ENCODE peak calls at places on chromosomes 7 and 10, in eight cellular contexts. O is stomach, X is adrenal gland, A is breast epithelium, V is spleen, F is gastrocnemius medialis, C is right lobe of liver, P is A549. U is an unnamed sample.
A peak's percentile ranks its signal among the peaks of the same experiment; 100 is the strongest.

GRCh38 chr10:52864459-52865106 is 92.0 kb upstream of the MBL2 start:
- DNase-seq in O (no peak), X (peak; percentile 38), A (peak; percentile 77), V (peak; percentile 67), F (peak; percentile 18), C (no peak), P (no peak), U (no peak)

GRCh38 chr7:20217193-20217948 is at the start of gene MACC1:
- DNase-seq in O (peak; percentile 78), X (no peak), A (peak; percentile 82), V (peak; percentile 89), F (no peak), C (no peak), P (no peak), U (no peak)

GRCh38 chr10:64547168-64547567 is 1026.0 kb downstream of the REEP3 start:
- DNase-seq in O (no peak), X (no peak), A (no peak), V (no peak), F (no peak), C (no peak), P (no peak), U (no peak)

GRCh38 chr10:120689766-120690539 is 161.2 kb upstream of the WDR11 start:
- DNase-seq in O (no peak), X (no peak), A (no peak), V (no peak), F (no peak), C (no peak), P (no peak), U (no peak)

GRCh38 chr10:73495884-73496674 is at the start of gene PPP3CB:
- DNase-seq in O (peak; percentile 91), X (peak; percentile 94), A (peak; percentile 85), V (peak; percentile 95), F (peak; percentile 90), C (peak; percentile 91), P (peak; percentile 86), U (peak; percentile 94)

GRCh38 chr7:17598846-17599245 is 300.4 kb downstream of the AHR start:
- DNase-seq in O (no peak), X (no peak), A (no peak), V (no peak), F (no peak), C (no peak), P (no peak), U (no peak)

GRCh38 chr7:69285856-69286255 is 312.4 kb upstream of the AUTS2 start:
- DNase-seq in O (no peak), X (no peak), A (no peak), V (no peak), F (no peak), C (no peak), P (no peak), U (no peak)

GRCh38 chr7:36115448-36116321 is 37.4 kb upstream of the EEPD1 start:
- DNase-seq in O (peak; percentile 75), X (peak; percentile 90), A (no peak), V (no peak), F (peak; percentile 59), C (no peak), P (peak; percentile 84), U (no peak)

GRCh38 chr7:135121868-135122267 is 26.0 kb upstream of the TMEM140 start:
- DNase-seq in O (no peak), X (no peak), A (no peak), V (no peak), F (peak; percentile 42), C (no peak), P (no peak), U (no peak)

GRCh38 chr10:70930251-70931000 is 42.1 kb upstream of the PCBD1 start:
- DNase-seq in O (no peak), X (no peak), A (no peak), V (no peak), F (no peak), C (no peak), P (no peak), U (no peak)

GRCh38 chr10:67837519-67838314 is at the start of gene DNAJC12:
- DNase-seq in O (no peak), X (no peak), A (no peak), V (no peak), F (no peak), C (no peak), P (peak; percentile 56), U (no peak)

GRCh38 chr10:71239946-71240795 is 27.8 kb downstream of the UNC5B start:
- DNase-seq in O (no peak), X (no peak), A (no peak), V (no peak), F (no peak), C (no peak), P (no peak), U (no peak)

GRCh38 chr7:122303522-122303970 is 1.0 kb downstream of the FEZF1 start:
- DNase-seq in O (no peak), X (no peak), A (no peak), V (peak; percentile 66), F (no peak), C (no peak), P (no peak), U (no peak)
- H3K4me1 ChIP-seq in O (peaks cover 19% of the 10 kb centered on the region), X (peaks cover 41% of the 10 kb centered on the region), A (peaks cover 7% of the 10 kb centered on the region), V (peaks cover 25% of the 10 kb centered on the region), F (peaks cover 20% of the 10 kb centered on the region), C (peaks cover 27% of the 10 kb centered on the region), P (no peaks in the 10 kb centered on the region), U (peaks cover 56% of the 10 kb centered on the region)

GRCh38 chr7:30938435-30939316 is 25.1 kb upstream of the GHRHR start:
- DNase-seq in O (peak; percentile 86), X (peak; percentile 67), A (peak; percentile 39), V (peak; percentile 90), F (peak; percentile 56), C (peak; percentile 89), P (peak; percentile 81), U (no peak)
- H3K4me3 ChIP-seq in O (no peak overlapping the region), X (no peak overlapping the region), A (no peak overlapping the region), V (no peak overlapping the region), F (peak overlapping the region; percentile 11), C (no peak overlapping the region), P (peak overlapping the region; percentile 8), U (no peak overlapping the region)

DNA sequence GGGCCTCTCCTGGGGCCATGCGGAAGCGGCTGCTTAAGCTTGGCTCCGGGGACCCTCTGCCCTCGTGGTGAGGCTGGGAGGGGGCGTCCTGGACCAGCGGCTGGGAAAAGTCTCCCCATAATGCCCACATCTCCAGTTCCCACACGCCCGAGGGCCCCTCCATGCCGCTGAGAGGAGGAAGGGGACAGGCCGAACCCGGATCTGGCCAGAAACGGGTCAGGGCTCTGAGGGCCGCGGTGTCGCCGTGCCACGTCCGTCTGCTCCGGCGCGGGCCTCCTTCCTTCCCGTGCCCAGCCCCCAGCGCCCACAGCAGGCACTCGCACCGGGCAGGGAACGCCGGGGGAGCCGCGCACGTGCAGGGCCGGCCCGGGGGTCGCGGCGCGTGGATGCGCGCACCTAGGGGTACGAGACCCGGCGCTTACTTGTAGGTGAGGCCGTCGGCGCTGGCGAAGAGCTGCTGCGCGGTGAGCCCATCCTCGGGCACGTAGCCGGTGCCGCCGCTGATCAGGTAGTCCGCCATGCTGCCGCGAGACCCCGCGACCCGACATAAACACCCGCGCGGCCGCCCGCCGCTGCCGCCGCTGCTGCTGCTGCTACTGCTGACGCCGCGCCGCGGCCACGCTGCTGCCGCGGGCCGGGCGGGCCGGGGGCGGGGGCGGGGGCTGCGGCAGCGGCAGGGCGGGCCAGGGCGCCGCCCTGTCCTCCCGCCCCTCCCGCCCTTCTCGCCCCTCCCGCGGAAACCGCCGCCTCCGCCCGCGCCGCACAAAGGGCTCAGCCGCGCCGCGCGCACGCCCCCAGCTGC is 4.2 kb downstream of the IMPDH1 start:
- DNase-seq in O (peak; percentile 55), X (no peak), A (no peak), V (peak; percentile 92), F (no peak), C (no peak), P (no peak), U (no peak)
- TF ChIP-seq POLR2A in O (no peak), X (no peak), A (no peak), V (no peak), F (no peak), C (no peak), P (peak; percentile 39), U (no peak)

GRCh38 chr10:129099486-129099885 is 367.6 kb upstream of the MGMT start:
- DNase-seq in O (no peak), X (no peak), A (no peak), V (no peak), F (no peak), C (no peak), P (no peak), U (no peak)

GRCh38 chr10:129096340-129096984 is 370.6 kb upstream of the MGMT start:
- DNase-seq in O (no peak), X (peak; percentile 49), A (peak; percentile 27), V (no peak), F (peak; percentile 26), C (peak; percentile 54), P (no peak), U (no peak)

GRCh38 chr10:129099992-129100391 is 367.0 kb upstream of the MGMT start:
- DNase-seq in O (no peak), X (no peak), A (no peak), V (no peak), F (no peak), C (no peak), P (no peak), U (no peak)

GRCh38 chr10:129097776-129098175 is 369.3 kb upstream of the MGMT start:
- DNase-seq in O (no peak), X (no peak), A (no peak), V (no peak), F (no peak), C (no peak), P (no peak), U (no peak)

GRCh38 chr10:129098517-129098916 is 368.5 kb upstream of the MGMT start:
- DNase-seq in O (no peak), X (no peak), A (no peak), V (no peak), F (no peak), C (no peak), P (no peak), U (no peak)
- H3K4me1 ChIP-seq in O (peaks cover 4% of the 10 kb centered on the region), X (peaks cover 19% of the 10 kb centered on the region), A (no peaks in the 10 kb centered on the region), V (no peaks in the 10 kb centered on the region), F (no peaks in the 10 kb centered on the region), C (peaks cover 10% of the 10 kb centered on the region), P (no peaks in the 10 kb centered on the region), U (peaks cover 15% of the 10 kb centered on the region)

GRCh38 chr10:110733256-110733952 is 89.3 kb downstream of the RBM20 start:
- DNase-seq in O (no peak), X (peak; percentile 19), A (no peak), V (no peak), F (peak; percentile 60), C (peak; percentile 75), P (no peak), U (no peak)
- H3K4me3 ChIP-seq in O (peak overlapping the region; percentile 24), X (no peak overlapping the region), A (peak overlapping the region; percentile 43), V (no peak overlapping the region), F (peak overlapping the region; percentile 54), C (peak overlapping the region; percentile 16), P (peak overlapping the region; percentile 25), U (peak overlapping the region; percentile 16)

GRCh38 chr7:26201261-26202018 is at the start of gene CBX3:
- DNase-seq in O (peak; percentile 85), X (peak; percentile 88), A (peak; percentile 90), V (peak; percentile 99), F (peak; percentile 90), C (peak; percentile 92), P (peak; percentile 63), U (peak; percentile 96)
- TF ChIP-seq POLR2A in O (no peak), X (peak; percentile 77), A (no peak), V (peak; percentile 78), F (peak; percentile 80), C (peak; percentile 77), P (peak; percentile 68), U (peak; percentile 81)

GRCh38 chr10:100736809-100737358 is 8.5 kb upstream of the PAX2 start:
- DNase-seq in O (no peak), X (no peak), A (no peak), V (peak; percentile 2), F (no peak), C (no peak), P (no peak), U (no peak)
- H3K4me1 ChIP-seq in O (peaks cover 30% of the 10 kb centered on the region), X (peaks cover 6% of the 10 kb centered on the region), A (no peaks in the 10 kb centered on the region), V (peaks cover 38% of the 10 kb centered on the region), F (peaks cover 4% of the 10 kb centered on the region), C (peaks cover 11% of the 10 kb centered on the region), P (peaks cover 9% of the 10 kb centered on the region), U (peaks cover 34% of the 10 kb centered on the region)